ENCODE peak calls at places on chromosomes 1 and 21, in four cellular contexts. Z is PC-9, W is transverse colon, X is psoas muscle. Y is an unnamed sample.

GRCh38 chr1:225544283-225544682 is 108.6 kb downstream of the ENAH start:
- DNase-seq in W (no peak), X (no peak), Z (no peak), Y (no peak)

GRCh38 chr1:39204441-39205081 is at the start of gene MACF1:
- DNase-seq in W (peak), X (peak), Z (no peak), Y (peak)

GRCh38 chr1:21560916-21561638 is 51.9 kb downstream of the ALPL start:
- DNase-seq in X (peak), W (no peak), Z (no peak), Y (no peak)

GRCh38 chr1:206550446-206550845 is 43.1 kb downstream of the RASSF5 start:
- DNase-seq in W (no peak), X (no peak), Z (no peak), Y (no peak)

GRCh38 chr1:20154306-20154831 is 15.2 kb downstream of the PLA2G2F start:
- DNase-seq in Z (peak), W (no peak), X (no peak), Y (no peak)

GRCh38 chr1:77768006-77768405 is 8.4 kb upstream of the USP33 start:
- DNase-seq in Z (no peak), W (no peak), X (no peak), Y (no peak)

GRCh38 chr21:16514316-16514715 is 784.5 kb downstream of the USP25 start:
- DNase-seq in Z (no peak), X (no peak), W (no peak), Y (peak)

GRCh38 chr1:183685112-183685713 is 32.1 kb upstream of the APOBEC4 start:
- DNase-seq in Z (peak), W (no peak), X (no peak), Y (peak)

GRCh38 chr1:23444596-23445390 is 20.2 kb upstream of the TCEA3 start:
- DNase-seq in X (no peak), Z (no peak), W (no peak), Y (no peak)

GRCh38 chr1:25619101-25619890 is 2.7 kb downstream of the MAN1C1 start:
- DNase-seq in Z (no peak), X (peak), W (no peak), Y (no peak)

GRCh38 chr1:169106095-169106920 is at the start of gene ATP1B1:
- DNase-seq in X (peak), Z (peak), W (peak), Y (peak)

GRCh38 chr21:43027846-43028731 is 47.5 kb downstream of the CBS start:
- DNase-seq in X (no peak), Z (no peak), W (no peak), Y (no peak)

GRCh38 chr1:163085041-163085903 is 16.1 kb downstream of the RGS4 start:
- DNase-seq in X (no peak), W (no peak), Z (no peak), Y (no peak)

GRCh38 chr1:163082971-163083370 is 13.8 kb downstream of the RGS4 start:
- DNase-seq in W (no peak), Z (no peak), X (no peak), Y (no peak)

GRCh38 chr1:163085904-163086268 is 16.7 kb downstream of the RGS4 start:
- DNase-seq in W (no peak), X (no peak), Z (no peak), Y (no peak)

GRCh38 chr1:163084330-163084729 is 15.2 kb downstream of the RGS4 start:
- DNase-seq in Z (no peak), W (no peak), X (no peak), Y (no peak)

DNA sequence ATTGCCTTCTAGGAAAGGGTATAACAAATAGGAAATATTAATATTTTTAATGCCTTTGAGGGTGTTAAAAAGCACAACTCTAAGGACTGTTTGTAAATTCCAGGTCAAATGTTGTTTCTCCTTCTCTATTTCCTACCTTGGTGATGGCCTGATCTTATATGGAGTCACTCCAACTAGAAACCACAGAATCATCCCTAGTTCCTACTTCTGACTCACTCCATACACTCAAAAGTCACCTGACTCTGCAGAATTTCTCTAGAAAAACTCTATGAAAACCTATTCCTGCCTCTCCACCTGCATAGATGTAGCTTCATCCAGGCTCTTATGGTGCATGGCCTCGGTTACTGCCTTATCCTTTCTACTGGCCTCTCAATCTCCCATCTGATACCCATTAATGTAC is 14.5 kb downstream of the RGS4 start:
- DNase-seq in X (no peak), W (no peak), Z (no peak), Y (peak)
- H3K4me3 ChIP-seq in X (no peak), W (no peak), Z (no peak), Y (no peak)

GRCh38 chr1:9366943-9367780 is 74.5 kb downstream of the SPSB1 start:
- DNase-seq in X (no peak), W (no peak), Z (no peak), Y (no peak)
- TF ChIP-seq CTCF in X (no peak), W (no peak), Z (no peak), Y (no peak)

GRCh38 chr1:173865468-173866164 is 2.2 kb downstream of the GAS5 start:
- DNase-seq in X (no peak), W (no peak), Z (no peak), Y (no peak)
- H3K4me3 ChIP-seq in X (peak), W (no peak), Z (peak), Y (peak)

DNA sequence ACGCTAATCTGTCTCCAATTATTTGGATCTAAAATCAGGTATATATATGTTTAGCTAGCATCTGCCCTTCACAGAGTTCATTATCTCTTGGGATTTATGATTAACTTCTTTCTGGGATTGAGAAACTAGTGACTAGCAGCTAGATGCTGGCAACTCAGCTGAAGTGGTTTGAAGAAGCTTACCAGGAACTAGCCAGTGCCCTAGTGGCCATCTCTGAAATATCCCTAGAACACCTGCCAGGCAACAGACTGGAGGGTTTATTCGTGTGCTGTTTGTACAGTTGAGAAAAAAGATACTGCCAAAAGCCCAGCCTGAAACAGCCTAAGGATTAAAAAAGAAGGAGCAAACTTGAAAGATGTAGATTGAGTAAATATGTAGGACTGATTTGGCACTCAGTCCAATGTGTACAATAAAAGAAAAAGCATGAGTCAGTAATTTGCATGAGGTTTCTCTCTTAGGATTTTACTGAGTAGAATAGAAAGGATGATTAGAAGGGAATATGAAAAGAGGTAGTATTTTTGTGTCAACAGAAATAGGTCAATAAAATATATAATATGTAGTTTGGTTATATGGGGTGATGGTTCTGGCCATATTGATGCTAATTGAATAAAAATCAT is 1144.6 kb upstream of the ADGRL2 start:
- DNase-seq in W (no peak), Z (no peak), X (no peak), Y (peak)
- TF ChIP-seq CTCF in W (no peak), Z (peak), X (no peak), Y (peak)

GRCh38 chr1:111199881-111200801 is at the start of gene DENND2D:
- DNase-seq in X (peak), Z (peak), W (peak), Y (no peak)

GRCh38 chr1:111198836-111199235 is 1.6 kb downstream of the DENND2D start:
- DNase-seq in W (no peak), Z (no peak), X (no peak), Y (no peak)

GRCh38 chr1:111197598-111198289 is 2.7 kb downstream of the DENND2D start:
- DNase-seq in W (no peak), Z (no peak), X (no peak), Y (no peak)

GRCh38 chr1:111200802-111201161 is 336 bp upstream of the DENND2D start:
- DNase-seq in X (no peak), Z (no peak), W (no peak), Y (no peak)

DNA sequence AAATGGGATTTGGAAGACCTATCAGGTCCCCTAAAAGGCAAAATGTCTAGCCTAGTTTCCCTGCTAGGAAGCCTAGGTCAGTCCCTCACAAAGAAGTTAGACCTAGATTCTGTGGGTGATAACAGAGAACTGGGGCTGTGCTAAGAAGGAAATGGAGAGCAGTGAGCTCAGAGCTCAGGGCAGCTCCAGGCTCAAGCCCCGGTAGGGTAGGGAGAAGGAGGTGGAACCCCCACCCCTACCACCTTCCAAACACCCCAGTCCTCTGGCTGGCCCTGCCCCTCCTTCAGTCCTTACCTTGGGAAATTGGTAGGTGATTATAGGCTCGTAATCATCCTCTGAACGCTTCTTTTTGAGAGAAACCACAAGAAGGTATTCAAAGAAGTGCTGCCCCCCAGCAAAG is 1.1 kb downstream of the DENND2D start:
- DNase-seq in X (no peak), W (no peak), Z (no peak), Y (no peak)
- H3K4me3 ChIP-seq in X (peak), W (no peak), Z (no peak), Y (no peak)

DNA sequence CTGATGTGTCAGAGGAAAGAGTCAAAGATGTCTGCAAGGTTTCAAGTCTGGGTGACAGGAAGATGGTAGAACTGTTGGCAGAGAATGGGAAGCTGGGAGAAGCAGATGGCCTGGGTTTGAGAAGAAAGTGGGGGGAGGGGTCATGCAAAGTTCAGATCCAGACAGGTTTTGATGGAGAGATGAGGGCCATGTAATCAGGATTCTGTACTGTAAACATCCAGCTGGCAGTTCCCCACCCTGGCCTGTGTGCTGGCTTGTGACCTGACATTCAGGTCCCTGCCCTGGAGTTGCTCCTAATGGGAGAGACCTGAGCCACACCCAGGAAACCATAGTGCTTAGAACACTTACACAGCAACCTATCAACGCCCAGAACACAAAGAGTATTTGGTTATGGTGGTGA is 15.5 kb upstream of the ETV3 start:
- DNase-seq in W (peak), X (no peak), Z (no peak), Y (no peak)
- TF ChIP-seq CTCF in W (no peak), X (no peak), Z (no peak), Y (no peak)

Y was measured in astrocyte of the spinal cord.